ENCODE peak calls at places on chromosomes 11 and 22, in five cellular contexts. One of them, this sample, is unnamed.
A peak's percentile ranks its signal among the peaks of the same experiment; 100 is the strongest.

GRCh38 chr11:65112226-65112550 is 516 bp downstream of the TM7SF2 start:
- DNase-seq in CD4-positive, alpha-beta T cell: no peak
- DNase-seq in RWPE1: no peak
- DNase-seq in astrocyte: no peak
- DNase-seq in GM12865: no peak
- DNase-seq in this sample: no peak

GRCh38 chr11:116955949-116956348 is 118.5 kb upstream of the APOA1 start:
- DNase-seq in CD4-positive, alpha-beta T cell: no peak
- DNase-seq in astrocyte: no peak
- DNase-seq in RWPE1: no peak
- DNase-seq in GM12865: no peak
- DNase-seq in this sample: no peak

GRCh38 chr11:130146797-130147196 is 12.8 kb upstream of the ST14 start:
- DNase-seq in astrocyte: no peak
- DNase-seq in GM12865: peak; percentile 39
- DNase-seq in RWPE1: no peak
- DNase-seq in CD4-positive, alpha-beta T cell: no peak
- DNase-seq in this sample: no peak

GRCh38 chr11:127390465-127390864 is 389.9 kb upstream of the KIRREL3 start:
- DNase-seq in CD4-positive, alpha-beta T cell: no peak
- DNase-seq in GM12865: no peak
- DNase-seq in astrocyte: no peak
- DNase-seq in RWPE1: no peak
- DNase-seq in this sample: no peak

GRCh38 chr11:82046778-82047177 is 686.9 kb downstream of the FAM181B start:
- DNase-seq in astrocyte: peak; percentile 46
- DNase-seq in CD4-positive, alpha-beta T cell: no peak
- DNase-seq in RWPE1: no peak
- DNase-seq in GM12865: no peak
- DNase-seq in this sample: no peak

GRCh38 chr11:25593221-25593620 is 738.7 kb upstream of the ANO3 start:
- DNase-seq in RWPE1: no peak
- DNase-seq in astrocyte: no peak
- DNase-seq in CD4-positive, alpha-beta T cell: no peak
- DNase-seq in GM12865: no peak
- DNase-seq in this sample: no peak

GRCh38 chr11:46417711-46418110 is 26.1 kb upstream of the CHRM4 start:
- DNase-seq in astrocyte: no peak
- DNase-seq in GM12865: no peak
- DNase-seq in CD4-positive, alpha-beta T cell: no peak
- DNase-seq in RWPE1: no peak
- DNase-seq in this sample: no peak

GRCh38 chr11:118843518-118843917 is 40.2 kb upstream of the CXCR5 start:
- DNase-seq in GM12865: no peak
- DNase-seq in CD4-positive, alpha-beta T cell: no peak
- DNase-seq in RWPE1: no peak
- DNase-seq in astrocyte: peak; percentile 8
- DNase-seq in this sample: no peak

GRCh38 chr11:9525116-9525515 is 48.4 kb upstream of the WEE1 start:
- DNase-seq in astrocyte: no peak
- DNase-seq in GM12865: no peak
- DNase-seq in CD4-positive, alpha-beta T cell: no peak
- DNase-seq in RWPE1: no peak
- DNase-seq in this sample: no peak

GRCh38 chr22:23166841-23167610 is 13.3 kb upstream of the BCR start:
- DNase-seq in CD4-positive, alpha-beta T cell: no peak
- DNase-seq in RWPE1: no peak
- DNase-seq in astrocyte: no peak
- DNase-seq in GM12865: no peak
- DNase-seq in this sample: no peak

GRCh38 chr11:134367781-134368180 is 36.0 kb downstream of the GLB1L2 start:
- DNase-seq in RWPE1: no peak
- DNase-seq in CD4-positive, alpha-beta T cell: no peak
- DNase-seq in GM12865: no peak
- DNase-seq in astrocyte: no peak
- DNase-seq in this sample: no peak
- TF ChIP-seq CTCF in RWPE1: no peak
- TF ChIP-seq CTCF in CD4-positive, alpha-beta T cell: no peak
- TF ChIP-seq CTCF in GM12865: no peak
- TF ChIP-seq CTCF in astrocyte: no peak
- TF ChIP-seq CTCF in this sample: no peak

GRCh38 chr11:87198266-87198881 is 160.6 kb downstream of the TMEM135 start:
- DNase-seq in RWPE1: no peak
- DNase-seq in CD4-positive, alpha-beta T cell: no peak
- DNase-seq in astrocyte: no peak
- DNase-seq in GM12865: no peak
- DNase-seq in this sample: no peak

GRCh38 chr11:87194985-87195820 is 157.5 kb downstream of the TMEM135 start:
- DNase-seq in astrocyte: no peak
- DNase-seq in CD4-positive, alpha-beta T cell: no peak
- DNase-seq in RWPE1: no peak
- DNase-seq in GM12865: no peak
- DNase-seq in this sample: no peak
- TF ChIP-seq CTCF in astrocyte: no peak
- TF ChIP-seq CTCF in CD4-positive, alpha-beta T cell: no peak
- TF ChIP-seq CTCF in RWPE1: no peak
- TF ChIP-seq CTCF in GM12865: no peak
- TF ChIP-seq CTCF in this sample: no peak

DNA sequence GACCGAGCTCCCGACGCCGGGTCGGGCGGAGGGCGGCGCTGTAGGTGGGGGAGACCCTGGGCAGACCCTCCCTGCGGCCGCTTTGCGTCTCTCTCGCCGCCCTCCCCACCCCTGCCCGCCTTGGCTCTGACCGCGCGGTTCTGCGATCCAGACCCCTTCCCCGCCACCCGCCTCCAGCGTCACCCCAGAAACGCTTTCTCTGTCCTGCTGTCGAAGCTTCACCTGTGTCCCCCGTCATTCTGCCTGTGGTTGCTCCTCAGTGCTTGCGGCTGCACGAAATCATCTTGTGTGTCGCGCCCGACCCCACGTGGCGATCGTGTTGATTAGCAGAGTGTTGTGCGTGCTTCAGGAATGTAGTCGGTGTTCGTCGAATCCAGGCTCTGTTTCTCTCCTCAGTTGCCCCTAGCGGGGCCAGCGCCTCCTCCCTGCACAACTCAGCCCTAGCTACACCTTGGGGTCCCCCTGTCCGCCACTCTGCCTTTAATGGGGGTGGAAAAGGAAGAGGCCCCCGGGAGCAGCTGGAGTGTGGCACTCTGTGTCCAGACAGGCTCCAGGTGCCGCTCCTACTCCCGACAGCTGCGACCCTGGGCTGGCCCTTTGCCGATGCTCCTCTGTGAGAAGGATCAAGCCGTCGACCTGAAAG is 851 bp downstream of the PTDSS2 start:
- DNase-seq in RWPE1: peak; percentile 64
- DNase-seq in astrocyte: peak; percentile 45
- DNase-seq in GM12865: peak; percentile 84
- DNase-seq in CD4-positive, alpha-beta T cell: peak; percentile 82
- DNase-seq in this sample: peak; percentile 58
- TF ChIP-seq CTCF in RWPE1: peak; percentile 61
- TF ChIP-seq CTCF in astrocyte: no peak
- TF ChIP-seq CTCF in GM12865: peak; percentile 30
- TF ChIP-seq CTCF in CD4-positive, alpha-beta T cell: peak; percentile 65
- TF ChIP-seq CTCF in this sample: no peak

GRCh38 chr11:7537260-7537659 is 23.5 kb downstream of the PPFIBP2 start:
- DNase-seq in astrocyte: no peak
- DNase-seq in RWPE1: no peak
- DNase-seq in CD4-positive, alpha-beta T cell: no peak
- DNase-seq in GM12865: no peak
- DNase-seq in this sample: no peak

GRCh38 chr11:7538023-7538422 is 24.2 kb downstream of the PPFIBP2 start:
- DNase-seq in RWPE1: no peak
- DNase-seq in GM12865: no peak
- DNase-seq in astrocyte: no peak
- DNase-seq in CD4-positive, alpha-beta T cell: peak; percentile 9
- DNase-seq in this sample: no peak

GRCh38 chr11:7534030-7534378 is 20.2 kb downstream of the PPFIBP2 start:
- DNase-seq in astrocyte: no peak
- DNase-seq in CD4-positive, alpha-beta T cell: no peak
- DNase-seq in RWPE1: no peak
- DNase-seq in GM12865: peak; percentile 71
- DNase-seq in this sample: no peak

GRCh38 chr11:7538466-7539454 is 25.0 kb downstream of the PPFIBP2 start:
- DNase-seq in GM12865: no peak
- DNase-seq in RWPE1: no peak
- DNase-seq in CD4-positive, alpha-beta T cell: no peak
- DNase-seq in astrocyte: no peak
- DNase-seq in this sample: no peak

DNA sequence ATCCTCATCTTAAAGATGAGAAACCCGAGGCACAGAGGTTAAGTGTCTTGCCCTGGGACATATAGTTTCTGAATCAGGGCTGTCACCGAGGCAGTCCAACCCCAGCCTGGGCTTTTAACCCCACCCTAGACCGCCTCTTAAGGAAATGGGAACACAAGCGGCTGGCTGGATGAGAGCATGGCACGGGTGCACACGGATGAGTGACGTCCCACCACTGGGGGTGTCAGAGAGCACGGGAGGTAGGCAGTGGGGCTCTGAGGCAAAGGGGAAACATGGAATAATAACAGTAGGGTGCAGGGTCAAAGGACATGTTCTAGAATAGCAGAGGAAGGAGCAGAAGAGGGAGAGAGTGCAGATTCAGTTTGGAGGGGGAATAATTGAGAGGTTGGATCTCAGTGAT is 22.3 kb downstream of the PPFIBP2 start:
- DNase-seq in GM12865: no peak
- DNase-seq in CD4-positive, alpha-beta T cell: no peak
- DNase-seq in RWPE1: no peak
- DNase-seq in astrocyte: no peak
- DNase-seq in this sample: no peak
- TF ChIP-seq CTCF in GM12865: peak; percentile 25
- TF ChIP-seq CTCF in CD4-positive, alpha-beta T cell: peak; percentile 27
- TF ChIP-seq CTCF in RWPE1: no peak
- TF ChIP-seq CTCF in astrocyte: no peak
- TF ChIP-seq CTCF in this sample: peak; percentile 17